ENCODE peak calls at places on chromosome 2, in four cellular contexts. O is stomach, L is AG10803, E is body of pancreas. B is an unnamed sample.

GRCh38 chr2:131641414-131642206 is 113.9 kb downstream of the CCDC74A start:
- DNase-seq in O (no peak), L (peak), E (no peak), B (peak)

GRCh38 chr2:149741646-149742045 is 154.1 kb upstream of the MMADHC start:
- DNase-seq in O (no peak), L (peak), E (no peak), B (peak)

GRCh38 chr2:133477614-133477990 is 90.7 kb downstream of the NCKAP5 start:
- DNase-seq in O (no peak), L (no peak), E (no peak), B (no peak)

GRCh38 chr2:43950383-43951008 is 45.3 kb downstream of the LRPPRC start:
- DNase-seq in O (no peak), L (peak), E (no peak), B (peak)

GRCh38 chr2:157182834-157183396 is 74.6 kb upstream of the GALNT5 start:
- DNase-seq in O (no peak), L (peak), E (no peak), B (peak)

GRCh38 chr2:186570587-186570986 is 19.3 kb upstream of the ITGAV start:
- DNase-seq in O (no peak), L (peak), E (no peak), B (peak)

GRCh38 chr2:46812381-46813024 is 103.1 kb downstream of the MCFD2 start:
- DNase-seq in O (no peak), L (peak), E (peak), B (peak)

GRCh38 chr2:100126172-100126571 is 16.2 kb downstream of the AFF3 start:
- DNase-seq in O (peak), L (no peak), E (peak), B (no peak)

GRCh38 chr2:217335341-217335966 is 475.6 kb upstream of the TNP1 start:
- DNase-seq in O (no peak), L (no peak), E (no peak), B (no peak)

GRCh38 chr2:10909050-10909995 is 2.4 kb upstream of the KCNF1 start:
- DNase-seq in O (no peak), L (no peak), E (peak), B (no peak)

GRCh38 chr2:174771631-174772491 is 7.6 kb upstream of the CHRNA1 start:
- DNase-seq in O (peak), L (peak), E (peak), B (peak)

GRCh38 chr2:3154694-3155093 is 222.9 kb downstream of the EIPR1 start:
- DNase-seq in O (no peak), L (no peak), E (no peak), B (no peak)

GRCh38 chr2:189639003-189639609 is 22.2 kb upstream of the ASNSD1 start:
- DNase-seq in O (peak), L (no peak), E (no peak), B (no peak)

GRCh38 chr2:203225423-203226039 is 13.3 kb upstream of the CYP20A1 start:
- DNase-seq in O (no peak), L (peak), E (peak), B (no peak)

GRCh38 chr2:121492409-121492808 is 38.3 kb upstream of the RNU4ATAC start:
- DNase-seq in O (no peak), L (no peak), E (no peak), B (no peak)

GRCh38 chr2:65868177-65868576 is 435.8 kb upstream of the SPRED2 start:
- DNase-seq in O (no peak), L (no peak), E (no peak), B (no peak)

GRCh38 chr2:178874529-178875240 is 67.5 kb upstream of the TTN start:
- DNase-seq in O (no peak), L (no peak), E (peak), B (no peak)

GRCh38 chr2:178870703-178871102 is 63.5 kb upstream of the TTN start:
- DNase-seq in O (no peak), L (peak), E (no peak), B (no peak)

GRCh38 chr2:178871536-178871935 is 64.3 kb upstream of the TTN start:
- DNase-seq in O (no peak), L (no peak), E (no peak), B (no peak)

GRCh38 chr2:178877874-178878273 is 70.7 kb upstream of the TTN start:
- DNase-seq in O (no peak), L (no peak), E (no peak), B (no peak)

DNA sequence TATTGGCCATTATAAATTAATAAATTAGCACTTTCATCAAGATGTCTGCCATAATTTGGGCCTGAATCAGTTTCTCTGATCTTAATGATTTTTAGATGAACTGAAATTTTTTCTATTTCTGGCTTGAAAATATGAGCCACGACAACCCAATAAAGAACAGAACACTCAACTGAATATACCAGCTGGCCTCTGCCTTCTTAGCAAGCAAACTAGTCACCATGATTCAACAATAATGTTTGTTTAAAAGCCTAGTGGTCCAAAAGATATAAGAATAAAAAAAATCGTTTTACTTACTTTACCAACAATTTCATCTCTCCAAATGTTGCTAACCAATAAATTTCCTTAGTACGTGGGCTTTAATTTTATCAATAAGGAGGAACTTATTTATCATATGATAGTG is 66.7 kb upstream of the TTN start:
- DNase-seq in O (no peak), L (no peak), E (no peak), B (no peak)
- TF ChIP-seq CTCF in O (no peak), L (no peak), E (no peak), B (no peak)

GRCh38 chr2:89829828-89830227 is 1138.4 kb downstream of the RPIA start:
- DNase-seq in O (no peak), L (no peak), E (no peak), B (no peak)
- H3K4me3 ChIP-seq in O (no peak), L (no peak), E (no peak), B (no peak)

DNA sequence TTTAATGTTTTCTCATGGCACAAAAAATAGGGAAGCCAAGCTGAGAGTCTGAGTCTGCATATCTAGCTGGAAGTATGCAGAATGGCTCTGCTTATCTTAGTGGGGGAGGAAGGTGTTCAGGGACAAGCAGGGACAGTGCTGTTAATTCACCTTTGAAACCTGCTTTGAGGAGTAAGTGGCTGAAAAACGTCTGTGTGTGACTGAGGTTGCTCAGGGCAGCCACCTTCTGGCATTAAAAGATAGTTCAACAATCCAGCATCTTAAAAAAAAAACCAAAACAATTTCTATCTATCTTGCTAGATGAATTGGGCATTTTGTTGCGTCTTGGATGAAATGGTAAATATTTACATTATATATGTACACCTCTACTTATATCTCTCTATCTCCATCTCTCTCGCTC is 2.0 kb upstream of the TRPM8 start:
- DNase-seq in O (no peak), L (no peak), E (no peak), B (no peak)
- TF ChIP-seq CTCF in O (no peak), L (no peak), E (no peak), B (peak)

GRCh38 chr2:68776124-68776523 is 41.5 kb downstream of the ARHGAP25 start:
- DNase-seq in O (no peak), L (no peak), E (no peak), B (no peak)

GRCh38 chr2:68774569-68775271 is 40.1 kb downstream of the ARHGAP25 start:
- DNase-seq in O (peak), L (no peak), E (peak), B (no peak)

GRCh38 chr2:68784191-68784590 is 49.6 kb downstream of the ARHGAP25 start:
- DNase-seq in O (no peak), L (no peak), E (no peak), B (no peak)

GRCh38 chr2:68775272-68775847 is 40.7 kb downstream of the ARHGAP25 start:
- DNase-seq in O (no peak), L (no peak), E (no peak), B (no peak)

GRCh38 chr2:68779595-68779994 is 45.0 kb downstream of the ARHGAP25 start:
- DNase-seq in O (no peak), L (no peak), E (no peak), B (no peak)
- H3K4me3 ChIP-seq in O (no peak), L (no peak), E (no peak), B (no peak)

GRCh38 chr2:136032192-136032591 is 46.8 kb upstream of the DARS1 start:
- DNase-seq in O (no peak), L (no peak), E (no peak), B (no peak)

GRCh38 chr2:136034629-136035028 is 49.2 kb upstream of the DARS1 start:
- DNase-seq in O (no peak), L (no peak), E (no peak), B (no peak)

GRCh38 chr2:136029149-136029548 is 43.7 kb upstream of the DARS1 start:
- DNase-seq in O (no peak), L (no peak), E (no peak), B (no peak)

GRCh38 chr2:136032817-136033216 is 47.4 kb upstream of the DARS1 start:
- DNase-seq in O (no peak), L (no peak), E (no peak), B (no peak)

GRCh38 chr2:136031716-136032115 is 46.3 kb upstream of the DARS1 start:
- DNase-seq in O (no peak), L (no peak), E (no peak), B (no peak)
- TF ChIP-seq CTCF in O (no peak), L (no peak), E (no peak), B (no peak)

GRCh38 chr2:110877031-110877827 is 144.9 kb downstream of the ACOXL start:
- DNase-seq in O (no peak), L (no peak), E (no peak), B (no peak)
- H3K4me3 ChIP-seq in O (no peak), L (no peak), E (no peak), B (no peak)

GRCh38 chr2:219388127-219388844 is 574 bp upstream of the DNPEP start:
- DNase-seq in O (peak), L (peak), E (peak), B (peak)
- TF ChIP-seq CTCF in O (peak), L (no peak), E (peak), B (peak)

DNA sequence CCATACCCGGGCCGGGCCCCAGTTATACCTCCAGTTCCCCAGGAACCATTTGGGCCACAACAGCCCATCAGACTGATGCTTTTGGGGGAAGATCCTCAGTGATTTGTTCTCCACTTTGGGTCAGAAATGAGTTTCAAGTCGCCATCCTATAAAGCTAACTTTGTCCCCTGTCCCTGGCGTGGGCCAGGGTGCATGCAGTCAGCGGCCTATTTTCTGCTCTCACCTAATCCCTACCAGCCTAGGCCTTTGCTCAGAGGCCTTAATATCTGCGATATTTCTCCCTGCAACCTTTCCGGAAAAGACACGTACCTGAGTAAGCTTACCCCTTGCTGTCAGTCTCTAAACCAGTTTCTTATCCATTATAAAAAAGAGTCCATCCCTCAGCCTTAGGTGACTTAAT is 7.2 kb downstream of the DNMT3A start:
- DNase-seq in O (no peak), L (no peak), E (no peak), B (no peak)
- H3K4me3 ChIP-seq in O (no peak), L (no peak), E (no peak), B (no peak)

GRCh38 chr2:129891341-129892320 is 87.8 kb upstream of the RAB6C start:
- DNase-seq in O (peak), L (no peak), E (no peak), B (no peak)
- TF ChIP-seq CTCF in O (no peak), L (no peak), E (no peak), B (no peak)